ENCODE peak calls at places on chromosomes 11 and 22, in seven cellular contexts. R is naive B cell; P is HT1080; W is AML-193; E is stimulated activated CD4-positive, alpha-beta T cell treated with anti-CD3 and anti-CD28 coated beads, Interleukin-15, amount 100 ng/mL, for 24 hours; U is Kasumi-1; I is body of pancreas. Q is an unnamed sample.

GRCh38 chr22:44824271-44824670 is 71.9 kb downstream of the ARHGAP8 start:
- DNase-seq in E (no peak), R (no peak), W (no peak), P (no peak), U (no peak), I (no peak), Q (no peak)

GRCh38 chr22:23984430-23984829 is 4.5 kb downstream of the GSTT2 start:
- DNase-seq in P (no peak), U (peak; percentile 46), I (no peak), E (no peak), W (no peak), R (no peak), Q (no peak)

GRCh38 chr22:46777609-46777970 is 15.1 kb downstream of the TBC1D22A start:
- DNase-seq in R (peak; percentile 64), W (no peak), P (no peak), I (no peak), U (peak; percentile 89), E (peak; percentile 73), Q (peak; percentile 82)

GRCh38 chr11:66870616-66871520 is 14.0 kb downstream of the LRFN4 start:
- DNase-seq in P (no peak), W (no peak), R (no peak), E (no peak), U (no peak), I (no peak), Q (no peak)

GRCh38 chr11:117843666-117844484 is 19.3 kb upstream of the FXYD2 start:
- DNase-seq in I (peak; percentile 78), E (peak; percentile 87), U (peak; percentile 39), R (peak; percentile 68), W (peak; percentile 18), P (peak; percentile 53), Q (peak; percentile 59)

GRCh38 chr11:117908959-117909610 is 20.1 kb downstream of the TMPRSS13 start:
- DNase-seq in P (no peak), E (no peak), W (no peak), I (no peak), R (no peak), U (no peak), Q (no peak)

GRCh38 chr11:59158206-59159068 is 13.5 kb upstream of the DTX4 start:
- DNase-seq in R (peak; percentile 68), I (peak; percentile 56), P (peak; percentile 56), U (peak; percentile 85), W (peak; percentile 71), E (peak; percentile 61), Q (no peak)

GRCh38 chr11:16605440-16605970 is 132.9 kb upstream of the C11orf58 start:
- DNase-seq in E (peak; percentile 30), R (no peak), P (peak; percentile 3), W (no peak), I (peak; percentile 32), U (no peak), Q (no peak)

GRCh38 chr11:43947003-43947500 is 4.6 kb downstream of the C11orf96 start:
- DNase-seq in R (no peak), U (peak; percentile 53), W (no peak), P (peak; percentile 40), I (no peak), E (no peak), Q (no peak)

GRCh38 chr11:32385998-32386397 is 49.3 kb downstream of the WT1 start:
- DNase-seq in P (peak; percentile 63), U (peak; percentile 50), I (no peak), W (peak; percentile 32), R (no peak), E (no peak), Q (no peak)

GRCh38 chr11:85182437-85183109 is 444.6 kb downstream of the DLG2 start:
- DNase-seq in I (no peak), U (peak; percentile 8), P (peak; percentile 65), W (no peak), R (peak; percentile 14), E (no peak), Q (no peak)

GRCh38 chr11:30254307-30255298 is 23.8 kb downstream of the FSHB start:
- DNase-seq in U (no peak), I (no peak), W (no peak), P (peak; percentile 73), E (no peak), R (no peak), Q (no peak)

GRCh38 chr11:128524172-128524571 is 63.2 kb downstream of the ETS1 start:
- DNase-seq in U (no peak), E (no peak), R (no peak), P (no peak), W (no peak), I (no peak), Q (no peak)

GRCh38 chr11:86167499-86168161 is 76.9 kb upstream of the EED start:
- DNase-seq in E (no peak), R (no peak), W (no peak), P (no peak), U (no peak), I (no peak), Q (no peak)

GRCh38 chr11:113263458-113264095 is 50.8 kb upstream of the TTC12 start:
- DNase-seq in E (no peak), I (no peak), W (no peak), R (no peak), P (no peak), U (no peak), Q (no peak)

GRCh38 chr11:81237139-81237538 is 1496.5 kb downstream of the FAM181B start:
- DNase-seq in I (no peak), W (peak; percentile 10), R (no peak), E (no peak), U (peak; percentile 70), P (peak; percentile 42), Q (no peak)